ENCODE peak calls at places on chromosomes 5 and 9, in four cellular contexts. C is A549, W is H1, Z is HepG2. E is an unnamed sample.

GRCh38 chr9:133424187-133424586 is 2.0 kb downstream of the ADAMTS13 start:
- DNase-seq in W (no peak), C (no peak), Z (no peak), E (no peak)

GRCh38 chr9:109977521-109977920 is 197.5 kb downstream of the PALM2AKAP2 start:
- DNase-seq in Z (no peak), W (no peak), C (no peak), E (no peak)

GRCh38 chr9:98989036-98990000 is 45.6 kb downstream of the COL15A1 start:
- DNase-seq in W (no peak), Z (peak; percentile 18), C (peak; percentile 84), E (no peak)

GRCh38 chr5:149561848-149562247 is 10.6 kb upstream of the CSNK1A1 start:
- DNase-seq in W (no peak), Z (peak; percentile 36), C (peak; percentile 88), E (no peak)

GRCh38 chr9:89747589-89747988 is 142.8 kb downstream of the GADD45G start:
- DNase-seq in W (no peak), Z (no peak), C (no peak), E (no peak)

GRCh38 chr5:168916266-168916665 is 337.1 kb upstream of the PANK3 start:
- DNase-seq in Z (no peak), W (peak; percentile 9), C (no peak), E (no peak)

GRCh38 chr9:78214492-78214891 is 21.4 kb upstream of the CEP78 start:
- DNase-seq in W (no peak), Z (no peak), C (no peak), E (no peak)

GRCh38 chr9:27088981-27089380 is 20.0 kb upstream of the TEK start:
- DNase-seq in C (no peak), Z (no peak), W (no peak), E (no peak)

GRCh38 chr5:139884144-139884543 is 88.5 kb downstream of the PSD2 start:
- DNase-seq in Z (no peak), W (no peak), C (no peak), E (no peak)

GRCh38 chr5:151745071-151745705 is 13.2 kb downstream of the ATOX1 start:
- DNase-seq in W (no peak), Z (no peak), C (no peak), E (no peak)

GRCh38 chr9:121699271-121700164 is 48.1 kb downstream of the DAB2IP start:
- DNase-seq in C (no peak), Z (no peak), W (no peak), E (no peak)

GRCh38 chr5:36267905-36268304 is 26.2 kb upstream of the NADK2 start:
- DNase-seq in W (no peak), C (no peak), Z (no peak), E (no peak)

GRCh38 chr5:38557309-38557710 is 864 bp upstream of the LIFR start:
- DNase-seq in Z (no peak), W (no peak), C (no peak), E (no peak)

GRCh38 chr5:3317051-3317795 is 278.4 kb upstream of the IRX1 start:
- DNase-seq in Z (no peak), W (no peak), C (no peak), E (no peak)

DNA sequence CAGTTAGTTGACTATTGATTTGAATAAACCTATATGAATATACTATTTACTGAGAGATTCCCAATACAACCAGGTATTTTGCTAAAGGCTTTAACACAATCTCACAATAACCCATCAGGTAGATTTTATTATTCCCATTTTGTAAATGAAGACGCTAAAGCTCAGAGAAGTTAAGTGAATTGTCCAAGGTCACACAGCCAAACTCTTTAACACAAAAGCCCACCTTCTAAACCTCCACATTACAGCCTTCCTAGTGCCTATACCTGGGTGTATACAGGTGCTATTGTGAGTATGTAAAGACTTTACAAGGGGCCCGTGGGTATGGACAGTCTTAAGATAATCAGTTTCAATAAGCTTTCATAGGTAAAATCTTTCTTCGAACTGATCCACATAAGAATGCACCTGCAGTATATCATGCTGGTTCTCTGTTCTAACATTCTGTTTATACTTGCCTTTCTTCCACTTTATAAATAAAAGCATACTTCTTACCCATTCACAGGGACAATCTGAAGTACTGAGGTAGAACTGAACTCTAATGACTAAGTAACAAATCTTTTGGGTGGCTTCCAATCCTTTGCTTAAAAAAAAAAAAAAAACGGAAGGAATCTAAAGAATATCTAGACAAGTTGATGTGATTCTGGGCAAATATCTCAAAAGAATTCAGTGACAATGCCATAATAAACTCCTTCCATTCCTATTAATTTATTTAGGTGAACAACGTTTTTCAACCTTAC is 59.1 kb downstream of the PJA2 start:
- DNase-seq in C (no peak), W (no peak), Z (no peak), E (no peak)
- H3K4me3 ChIP-seq in C (no peak overlapping the region), W (no peak overlapping the region), Z (no peak overlapping the region), E (no peak overlapping the region)

DNA sequence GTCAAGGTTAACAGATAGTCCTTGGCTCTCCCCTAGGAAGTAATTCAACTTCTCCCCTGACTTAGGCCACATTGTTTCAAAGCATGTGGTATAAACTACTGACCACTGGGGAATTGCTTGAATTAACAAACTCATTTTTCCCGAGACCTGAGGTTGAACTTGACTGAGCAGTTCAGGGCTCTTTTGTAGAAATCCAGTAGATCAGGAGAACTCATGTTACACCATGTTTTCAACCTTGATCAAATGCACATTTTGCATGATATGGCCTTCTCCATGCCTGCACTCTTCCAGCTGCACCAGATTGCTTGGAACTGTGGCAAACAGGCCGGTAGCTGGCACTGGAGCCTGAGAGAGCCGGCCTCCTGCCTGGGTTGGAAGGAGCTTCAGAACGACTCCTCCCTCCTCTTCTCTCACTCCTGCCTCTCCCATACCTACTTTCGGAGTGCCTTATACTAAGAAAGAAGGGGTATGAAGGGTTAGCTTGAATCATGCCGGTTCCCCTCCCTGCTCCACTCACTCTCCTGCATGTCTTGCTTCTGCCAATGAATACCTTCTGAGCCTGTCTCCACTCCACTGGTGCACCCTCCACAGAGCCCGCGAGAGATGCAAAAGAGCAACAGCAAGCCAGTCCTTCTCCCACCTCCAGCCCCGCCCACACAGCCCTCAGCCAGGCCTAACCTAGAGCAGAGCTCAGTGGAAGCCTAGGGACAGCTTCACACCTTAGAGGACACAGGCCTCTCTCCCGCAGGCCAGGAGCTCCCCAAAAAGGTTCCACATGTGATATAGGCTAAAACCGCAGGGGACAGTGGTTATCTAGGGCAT is 159.4 kb downstream of the MACROH2A1 start:
- DNase-seq in W (no peak), Z (no peak), C (no peak), E (no peak)
- TF ChIP-seq RNF2 in W (no peak), Z (no peak), C (no peak), E (no peak)

DNA sequence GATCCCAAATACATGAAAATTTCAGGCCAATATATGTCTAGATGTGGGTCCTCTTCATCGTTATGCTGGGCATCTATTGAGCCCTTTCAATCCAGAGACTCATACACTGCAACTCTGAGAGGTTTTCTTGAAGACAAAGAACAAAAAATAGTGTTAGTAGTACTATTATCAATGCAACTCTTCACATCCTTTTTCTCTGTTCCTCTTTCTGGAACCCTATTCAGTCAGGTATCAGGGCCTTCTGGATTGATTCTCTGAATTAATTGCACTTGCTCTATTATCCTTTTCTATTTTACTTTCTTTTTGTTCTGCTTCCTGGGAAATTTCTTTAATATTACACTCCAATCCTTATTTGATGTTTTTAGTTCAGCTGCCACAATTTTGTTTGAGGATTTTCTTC is 18.5 kb upstream of the FAM120A start:
- DNase-seq in W (no peak), C (no peak), Z (no peak), E (no peak)
- H3K4me3 ChIP-seq in W (no peak overlapping the region), C (no peak overlapping the region), Z (no peak overlapping the region), E (no peak overlapping the region)

DNA sequence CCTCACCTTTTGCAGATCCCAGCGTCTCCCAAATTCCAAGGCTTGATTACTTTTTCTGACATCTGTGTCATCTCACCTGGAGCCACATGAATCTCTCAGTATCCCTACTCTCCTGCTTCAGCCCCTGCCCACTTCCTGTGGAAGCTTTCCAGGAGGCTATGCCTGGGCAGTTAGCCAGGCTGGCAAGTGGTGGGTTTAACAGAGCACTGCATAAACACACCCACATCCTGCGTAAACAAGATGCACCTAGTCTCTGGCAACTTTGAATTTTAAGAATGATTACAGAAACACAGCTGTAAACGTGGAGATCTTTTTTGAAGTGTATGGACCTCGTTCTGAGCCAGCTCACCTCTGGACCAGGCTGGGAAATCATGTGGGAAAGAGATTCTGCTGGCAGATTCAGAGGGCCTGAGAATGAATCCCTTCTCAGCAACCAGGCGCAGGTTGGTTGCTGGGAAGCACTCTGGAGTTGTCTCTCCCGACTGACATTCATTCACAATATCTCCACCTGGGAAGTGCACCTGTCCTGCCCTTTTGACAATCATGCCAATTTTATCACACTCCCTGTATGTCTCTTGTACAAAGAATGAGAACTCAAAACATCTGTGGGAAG is 55.7 kb upstream of the FANCC start:
- DNase-seq in Z (no peak), C (no peak), W (no peak), E (no peak)
- TF ChIP-seq RNF2 in Z (no peak), C (no peak), W (no peak), E (no peak)